ENCODE peak calls at places on chromosomes 4 and X, in seven cellular contexts. T is cardiac fibroblast, Z is left ventricle myocardium inferior, R is endothelial cell of umbilical vein, I is cardiac muscle cell, W is dorsolateral prefrontal cortex, G is heart right ventricle. K is an unnamed sample.

GRCh38 chr4:92012899-92013867 is 290.6 kb upstream of the GRID2 start:
- DNase-seq in T (no peak), Z (no peak), R (no peak), I (peak; percentile 8), W (no peak), G (no peak), K (peak; percentile 41)

GRCh38 chrX:110667706-110668105 is 127.9 kb downstream of the CHRDL1 start:
- DNase-seq in T (no peak), Z (no peak), R (no peak), I (no peak), W (no peak), G (no peak), K (no peak)

GRCh38 chr4:4308800-4309441 is 18.9 kb downstream of the ZBTB49 start:
- DNase-seq in T (peak; percentile 74), Z (no peak), R (no peak), I (no peak), W (no peak), G (no peak), K (no peak)

GRCh38 chr4:137927972-137928371 is 314.2 kb downstream of the SLC7A11 start:
- DNase-seq in T (no peak), Z (no peak), R (no peak), I (no peak), W (no peak), G (no peak), K (no peak)

GRCh38 chrX:150781711-150782110 is 88.5 kb downstream of the MTMR1 start:
- DNase-seq in T (no peak), Z (no peak), R (no peak), I (no peak), W (no peak), G (no peak), K (no peak)

GRCh38 chr4:16026155-16026761 is 57.6 kb downstream of the PROM1 start:
- DNase-seq in T (peak; percentile 75), Z (no peak), R (peak; percentile 76), I (peak; percentile 78), W (no peak), G (no peak), K (no peak)

GRCh38 chrX:76850851-76851250 is 423.3 kb downstream of the MAGEE1 start:
- DNase-seq in T (no peak), Z (no peak), R (no peak), I (no peak), W (no peak), G (no peak), K (no peak)

GRCh38 chr4:162732871-162733270 is 433.8 kb downstream of the NAF1 start:
- DNase-seq in T (no peak), Z (no peak), R (no peak), I (no peak), W (no peak), G (no peak), K (no peak)

GRCh38 chrX:40298569-40298968 is 200.8 kb upstream of the BCOR start:
- DNase-seq in T (no peak), Z (no peak), R (no peak), I (peak; percentile 1), W (no peak), G (no peak), K (no peak)

GRCh38 chr4:126628933-126629332 is 1003.8 kb upstream of the INTU start:
- DNase-seq in T (no peak), Z (no peak), R (no peak), I (no peak), W (no peak), G (no peak), K (no peak)

GRCh38 chr4:7063362-7063761 is 4.5 kb downstream of the GRPEL1 start:
- DNase-seq in T (no peak), Z (no peak), R (no peak), I (no peak), W (no peak), G (no peak), K (no peak)

GRCh38 chr4:173332963-173333657 is 1.0 kb downstream of the HMGB2 start:
- DNase-seq in T (peak; percentile 22), Z (no peak), R (peak; percentile 45), I (peak; percentile 14), W (no peak), G (no peak), K (no peak)

GRCh38 chr4:13484749-13485345 is 707 bp upstream of the RAB28 start:
- DNase-seq in T (peak; percentile 55), Z (no peak), R (no peak), I (peak; percentile 56), W (no peak), G (no peak), K (no peak)

GRCh38 chr4:121053601-121054143 is 18.7 kb downstream of the NDNF start:
- DNase-seq in T (peak; percentile 68), Z (peak; percentile 33), R (no peak), I (no peak), W (no peak), G (peak; percentile 38), K (no peak)

GRCh38 chr4:1255151-1255550 is 6.2 kb upstream of the CTBP1 start:
- DNase-seq in T (peak; percentile 67), Z (no peak), R (no peak), I (no peak), W (no peak), G (no peak), K (no peak)

GRCh38 chrX:44063611-44064010 is 90.4 kb upstream of the NDP start:
- DNase-seq in T (no peak), Z (no peak), R (no peak), I (no peak), W (no peak), G (no peak), K (no peak)

GRCh38 chr4:39812500-39812899 is 114.6 kb downstream of the UBE2K start:
- DNase-seq in T (no peak), Z (no peak), R (no peak), I (no peak), W (no peak), G (no peak), K (no peak)

GRCh38 chr4:88526221-88526815 is 2.7 kb upstream of the PYURF start:
- DNase-seq in T (peak; percentile 37), Z (no peak), R (peak; percentile 15), I (no peak), W (no peak), G (no peak), K (no peak)

GRCh38 chr4:106869551-106869950 is 166.6 kb downstream of the DKK2 start:
- DNase-seq in T (peak; percentile 88), Z (no peak), R (no peak), I (peak; percentile 14), W (no peak), G (no peak), K (no peak)

GRCh38 chr4:109820563-109820962 is 5.0 kb downstream of the GAR1 start:
- DNase-seq in T (peak; percentile 59), Z (no peak), R (no peak), I (peak; percentile 87), W (no peak), G (no peak), K (no peak)
- H3K4me3 ChIP-seq in T (no peak overlapping the region), Z (no peak overlapping the region), R (no peak overlapping the region), I (no peak overlapping the region), W (no peak overlapping the region), G (no peak overlapping the region), K (no peak overlapping the region)

GRCh38 chrX:9611436-9612145 is 146.7 kb downstream of the TBL1X start:
- DNase-seq in T (no peak), Z (no peak), R (peak; percentile 41), I (no peak), W (no peak), G (no peak), K (no peak)
- H3K4me3 ChIP-seq in T (no peak overlapping the region), Z (no peak overlapping the region), R (no peak overlapping the region), I (no peak overlapping the region), W (no peak overlapping the region), G (no peak overlapping the region), K (no peak overlapping the region)

GRCh38 chrX:124720532-124720931 is 374.2 kb downstream of the SH2D1A start:
- DNase-seq in T (no peak), Z (no peak), R (no peak), I (no peak), W (no peak), G (no peak), K (no peak)
- H3K4me3 ChIP-seq in T (no peak overlapping the region), Z (no peak overlapping the region), R (no peak overlapping the region), I (no peak overlapping the region), W (no peak overlapping the region), G (no peak overlapping the region), K (no peak overlapping the region)

GRCh38 chr4:101753702-101754101 is 36.8 kb upstream of the BANK1 start:
- DNase-seq in T (peak; percentile 63), Z (no peak), R (no peak), I (peak; percentile 56), W (no peak), G (no peak), K (no peak)
- H3K4me3 ChIP-seq in T (no peak overlapping the region), Z (no peak overlapping the region), R (no peak overlapping the region), I (no peak overlapping the region), W (no peak overlapping the region), G (no peak overlapping the region), K (no peak overlapping the region)

GRCh38 chrX:28966335-28966734 is 379.1 kb downstream of the IL1RAPL1 start:
- DNase-seq in T (peak; percentile 17), Z (no peak), R (peak; percentile 1), I (peak; percentile 21), W (no peak), G (no peak), K (no peak)
- H3K4me3 ChIP-seq in T (no peak overlapping the region), Z (peak overlapping the region; percentile 35), R (no peak overlapping the region), I (no peak overlapping the region), W (peak overlapping the region; percentile 10), G (no peak overlapping the region), K (no peak overlapping the region)

DNA sequence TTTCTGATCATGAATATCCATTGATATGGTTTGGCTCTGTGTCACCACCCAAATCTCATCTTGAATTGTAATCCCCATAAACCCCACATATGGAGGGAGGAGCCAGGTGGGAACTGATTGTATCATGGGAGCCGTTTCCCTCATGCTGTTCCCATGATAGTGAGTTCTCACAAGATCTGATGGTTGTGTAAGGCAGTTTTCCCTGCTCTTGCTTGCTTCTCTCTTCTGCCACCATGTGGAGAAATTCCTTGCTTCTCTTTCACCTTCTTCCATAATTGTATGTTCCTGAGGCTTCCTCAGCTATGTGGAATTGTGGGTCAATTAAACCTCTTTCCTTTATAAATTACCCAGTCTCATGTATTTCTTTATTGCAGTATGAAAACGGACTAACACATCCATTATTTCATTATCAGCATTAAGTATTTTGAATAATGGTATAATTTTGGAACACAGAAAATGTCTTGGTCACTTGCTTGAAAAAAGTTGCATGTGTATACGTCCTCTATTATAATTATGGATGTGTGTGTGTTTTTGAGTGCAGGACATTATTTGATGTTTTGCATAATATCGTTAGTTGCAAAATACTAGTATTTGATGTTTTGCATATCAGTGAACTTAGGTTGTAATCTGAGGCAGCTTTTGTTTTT is 334.6 kb downstream of the PCDH10 start:
- DNase-seq in T (peak; percentile 36), Z (no peak), R (peak; percentile 55), I (peak; percentile 73), W (no peak), G (no peak), K (no peak)
- H3K4me3 ChIP-seq in T (no peak overlapping the region), Z (no peak overlapping the region), R (no peak overlapping the region), I (no peak overlapping the region), W (no peak overlapping the region), G (no peak overlapping the region), K (no peak overlapping the region)

GRCh38 chr4:168474660-168475320 is 5.5 kb downstream of the DDX60L start:
- DNase-seq in T (no peak), Z (no peak), R (no peak), I (no peak), W (no peak), G (no peak), K (no peak)
- H3K4me3 ChIP-seq in T (no peak overlapping the region), Z (no peak overlapping the region), R (no peak overlapping the region), I (no peak overlapping the region), W (no peak overlapping the region), G (no peak overlapping the region), K (no peak overlapping the region)

K was measured in lung.